ENCODE peak calls at places on chromosomes 12 and 14, in ten cellular contexts. B, N, T, S, W, O, G, M, J and Y are unnamed samples.

GRCh38 chr12:50174971-50175715 is 8.0 kb upstream of the CERS5 start:
- DNase-seq in B (no peak), N (peak; percentile 53), T (no peak), S (no peak), W (no peak), O (no peak), G (peak; percentile 26), M (no peak), J (peak; percentile 64), Y (no peak)

GRCh38 chr12:13436182-13436581 is 239.7 kb downstream of the EMP1 start:
- DNase-seq in B (no peak), N (no peak), T (no peak), S (no peak), W (no peak), O (no peak), G (no peak), M (no peak), J (no peak), Y (no peak)

GRCh38 chr14:51070732-51071131 is 24.2 kb downstream of the TRIM9 start:
- DNase-seq in B (no peak), N (no peak), T (no peak), S (no peak), W (no peak), O (no peak), G (no peak), M (no peak), J (no peak), Y (no peak)

GRCh38 chr14:32342151-32342853 is 13.2 kb downstream of the AKAP6 start:
- DNase-seq in B (no peak), N (no peak), T (no peak), S (no peak), W (no peak), O (no peak), G (no peak), M (no peak), J (no peak), Y (no peak)

GRCh38 chr12:131346578-131347344 is 364.1 kb upstream of the SFSWAP start:
- DNase-seq in B (no peak), N (no peak), T (no peak), S (no peak), W (no peak), O (peak; percentile 24), G (no peak), M (no peak), J (no peak), Y (no peak)

GRCh38 chr12:78088391-78088832 is 257.7 kb downstream of the NAV3 start:
- DNase-seq in B (no peak), N (no peak), T (no peak), S (no peak), W (no peak), O (no peak), G (no peak), M (no peak), J (peak; percentile 46), Y (no peak)

GRCh38 chr12:50166776-50167025 is 468 bp downstream of the CERS5 start:
- DNase-seq in B (peak; percentile 72), N (peak; percentile 17), T (no peak), S (no peak), W (no peak), O (no peak), G (peak; percentile 35), M (peak; percentile 40), J (no peak), Y (no peak)

GRCh38 chr12:18849080-18849479 is 111.2 kb downstream of the CAPZA3 start:
- DNase-seq in B (no peak), N (no peak), T (no peak), S (no peak), W (no peak), O (no peak), G (no peak), M (no peak), J (no peak), Y (no peak)

GRCh38 chr14:94769413-94770250 is at the start of gene GSC:
- DNase-seq in B (peak; percentile 79), N (peak; percentile 49), T (no peak), S (peak; percentile 49), W (peak; percentile 51), O (no peak), G (peak; percentile 38), M (no peak), J (no peak), Y (peak; percentile 58)

GRCh38 chr14:66758031-66758613 is 250.2 kb downstream of the GPHN start:
- DNase-seq in B (no peak), N (no peak), T (no peak), S (no peak), W (no peak), O (no peak), G (no peak), M (no peak), J (no peak), Y (no peak)

GRCh38 chr14:89340200-89340667 is 76.8 kb downstream of the FOXN3 start:
- DNase-seq in B (no peak), N (no peak), T (no peak), S (no peak), W (no peak), O (no peak), G (no peak), M (no peak), J (no peak), Y (no peak)

GRCh38 chr12:62396750-62397149 is 69.9 kb upstream of the MON2 start:
- DNase-seq in B (no peak), N (no peak), T (no peak), S (no peak), W (no peak), O (no peak), G (no peak), M (no peak), J (no peak), Y (no peak)

GRCh38 chr12:19652391-19652790 is 213.1 kb downstream of the AEBP2 start:
- DNase-seq in B (no peak), N (no peak), T (no peak), S (no peak), W (no peak), O (no peak), G (no peak), M (no peak), J (no peak), Y (no peak)

GRCh38 chr14:102095871-102096568 is 9.2 kb upstream of the HSP90AA1 start:
- DNase-seq in B (no peak), N (no peak), T (no peak), S (no peak), W (peak; percentile 48), O (no peak), G (no peak), M (no peak), J (no peak), Y (no peak)

GRCh38 chr14:50312734-50313054 is 570 bp downstream of the DMAC2L start:
- DNase-seq in B (no peak), N (no peak), T (peak; percentile 61), S (no peak), W (no peak), O (no peak), G (no peak), M (no peak), J (no peak), Y (no peak)

GRCh38 chr12:119235352-119235751 is 56.6 kb downstream of the HSPB8 start:
- DNase-seq in B (no peak), N (no peak), T (no peak), S (no peak), W (no peak), O (no peak), G (no peak), M (no peak), J (no peak), Y (no peak)

GRCh38 chr12:96876966-96877365 is 30.1 kb upstream of the NEDD1 start:
- DNase-seq in B (no peak), N (no peak), T (no peak), S (no peak), W (no peak), O (no peak), G (no peak), M (no peak), J (no peak), Y (no peak)

GRCh38 chr12:109725321-109726105 is 11.9 kb downstream of the FAM222A start:
- DNase-seq in B (no peak), N (no peak), T (no peak), S (no peak), W (no peak), O (no peak), G (no peak), M (peak; percentile 73), J (no peak), Y (no peak)

GRCh38 chr14:33512201-33512600 is 438.7 kb downstream of the EGLN3 start:
- DNase-seq in B (no peak), N (no peak), T (no peak), S (no peak), W (no peak), O (no peak), G (no peak), M (no peak), J (no peak), Y (no peak)

GRCh38 chr14:71444030-71444822 is 488.0 kb upstream of the RGS6 start:
- DNase-seq in B (no peak), N (no peak), T (no peak), S (no peak), W (no peak), O (no peak), G (no peak), M (no peak), J (no peak), Y (no peak)

GRCh38 chr12:5453471-5453870 is 21.6 kb downstream of the NTF3 start:
- DNase-seq in B (no peak), N (no peak), T (no peak), S (no peak), W (no peak), O (no peak), G (no peak), M (no peak), J (no peak), Y (no peak)

GRCh38 chr12:54140958-54141388 is 47.8 kb downstream of the SMUG1 start:
- DNase-seq in B (peak; percentile 76), N (no peak), T (no peak), S (no peak), W (peak; percentile 77), O (peak; percentile 81), G (no peak), M (no peak), J (no peak), Y (no peak)

GRCh38 chr12:112822056-112822455 is 30.5 kb downstream of the RPH3A start:
- DNase-seq in B (no peak), N (no peak), T (no peak), S (no peak), W (no peak), O (peak; percentile 63), G (no peak), M (no peak), J (no peak), Y (no peak)

GRCh38 chr12:107560906-107561285 is 124.7 kb upstream of the PWP1 start:
- DNase-seq in B (no peak), N (no peak), T (no peak), S (no peak), W (no peak), O (no peak), G (no peak), M (no peak), J (no peak), Y (no peak)

GRCh38 chr14:100871234-100872186 is 32.0 kb downstream of the RTL1 start:
- DNase-seq in B (peak; percentile 10), N (peak; percentile 82), T (no peak), S (no peak), W (no peak), O (no peak), G (no peak), M (no peak), J (peak; percentile 1), Y (no peak)

GRCh38 chr12:31492599-31493196 is 98.2 kb downstream of the DENND5B start:
- DNase-seq in B (no peak), N (no peak), T (no peak), S (no peak), W (no peak), O (no peak), G (no peak), M (no peak), J (no peak), Y (no peak)

GRCh38 chr12:10941916-10942607 is 3.0 kb upstream of the TAS2R14 start:
- DNase-seq in B (no peak), N (peak; percentile 91), T (no peak), S (no peak), W (no peak), O (no peak), G (no peak), M (no peak), J (no peak), Y (no peak)

GRCh38 chr12:89228466-89228865 is 123.8 kb downstream of the DUSP6 start:
- DNase-seq in B (no peak), N (no peak), T (no peak), S (no peak), W (no peak), O (no peak), G (no peak), M (no peak), J (no peak), Y (no peak)